ENCODE peak calls at places on chromosome 5, in five cellular contexts. L, C, A, W and O are unnamed samples.

GRCh38 chr5:134004626-134005414 is at the start of gene VDAC1:
- DNase-seq in A (peak; percentile 89), L (peak; percentile 93), C (peak; percentile 84), W (peak; percentile 96), O (no peak)

GRCh38 chr5:80341376-80341775 is 21.6 kb downstream of the SPZ1 start:
- DNase-seq in C (no peak), A (no peak), W (no peak), L (no peak), O (no peak)

GRCh38 chr5:147906326-147907095 is at the start of gene C5orf46:
- DNase-seq in A (peak; percentile 50), C (no peak), W (peak; percentile 58), L (no peak), O (no peak)

GRCh38 chr5:138391859-138392386 is 39.4 kb downstream of the KDM3B start:
- DNase-seq in A (no peak), C (no peak), L (peak; percentile 37), W (no peak), O (no peak)

GRCh38 chr5:137617806-137618205 is 118.1 kb downstream of the KLHL3 start:
- DNase-seq in L (no peak), A (peak; percentile 22), W (peak; percentile 75), C (no peak), O (no peak)

GRCh38 chr5:83987513-83988292 is 267.0 kb upstream of the HAPLN1 start:
- DNase-seq in A (peak; percentile 3), C (no peak), W (no peak), L (no peak), O (no peak)

GRCh38 chr5:60675286-60675685 is 24.7 kb downstream of the DEPDC1B start:
- DNase-seq in C (no peak), W (no peak), A (no peak), L (no peak), O (no peak)

GRCh38 chr5:142015781-142016533 is 3.1 kb upstream of the GNPDA1 start:
- DNase-seq in C (no peak), L (no peak), A (no peak), W (peak; percentile 78), O (peak; percentile 53)

GRCh38 chr5:17396247-17396646 is 101.8 kb upstream of the TAF11L2 start:
- DNase-seq in C (no peak), L (no peak), W (peak; percentile 22), A (peak; percentile 27), O (no peak)

GRCh38 chr5:16033196-16033925 is 146.2 kb downstream of the MARCHF11 start:
- DNase-seq in C (no peak), W (no peak), L (no peak), A (no peak), O (no peak)

GRCh38 chr5:95261369-95262175 is 23.3 kb downstream of the MCTP1 start:
- DNase-seq in L (no peak), C (peak; percentile 31), W (peak; percentile 58), A (peak; percentile 69), O (peak; percentile 28)

GRCh38 chr5:4941957-4942830 is 197.9 kb upstream of the ADAMTS16 start:
- DNase-seq in A (no peak), W (peak; percentile 6), C (peak; percentile 29), L (peak; percentile 59), O (no peak)

GRCh38 chr5:81763294-81763928 is 12.5 kb upstream of the SSBP2 start:
- DNase-seq in W (no peak), L (no peak), A (no peak), C (peak; percentile 56), O (no peak)
- TF ChIP-seq EZH2 in W (no peak), L (no peak), A (no peak), C (no peak), O (no peak)

GRCh38 chr5:76953551-76954382 is 922 bp downstream of the CRHBP start:
- DNase-seq in A (peak; percentile 23), C (no peak), W (peak; percentile 29), L (peak; percentile 63), O (no peak)
- TF ChIP-seq EZH2 in A (no peak), C (no peak), W (peak; percentile 8), L (peak; percentile 93), O (no peak)

GRCh38 chr5:167800405-167800804 is 491.0 kb upstream of the WWC1 start:
- DNase-seq in L (no peak), A (no peak), W (no peak), C (no peak), O (no peak)

GRCh38 chr5:167804512-167805220 is 486.8 kb upstream of the WWC1 start:
- DNase-seq in A (no peak), C (no peak), W (no peak), L (no peak), O (no peak)

GRCh38 chr5:167802755-167803431 is 488.6 kb upstream of the WWC1 start:
- DNase-seq in W (no peak), C (no peak), A (no peak), L (peak; percentile 58), O (no peak)

GRCh38 chr5:167798427-167798826 is 493.0 kb upstream of the WWC1 start:
- DNase-seq in C (no peak), L (no peak), A (no peak), W (no peak), O (no peak)

GRCh38 chr5:167801999-167802398 is 489.4 kb upstream of the WWC1 start:
- DNase-seq in L (no peak), W (no peak), A (no peak), C (no peak), O (no peak)
- TF ChIP-seq EZH2 in L (no peak), W (no peak), A (no peak), C (no peak), O (no peak)

GRCh38 chr5:947626-948471 is 55.2 kb downstream of the TRIP13 start:
- DNase-seq in L (no peak), W (peak; percentile 15), C (no peak), A (no peak), O (no peak)

GRCh38 chr5:945691-946541 is 53.2 kb downstream of the TRIP13 start:
- DNase-seq in C (no peak), A (no peak), W (peak; percentile 22), L (peak; percentile 58), O (no peak)

GRCh38 chr5:948472-949274 is 56.0 kb downstream of the TRIP13 start:
- DNase-seq in L (no peak), C (no peak), A (no peak), W (no peak), O (no peak)

GRCh38 chr5:944992-945685 is 52.5 kb downstream of the TRIP13 start:
- DNase-seq in C (no peak), W (no peak), A (no peak), L (no peak), O (no peak)

DNA sequence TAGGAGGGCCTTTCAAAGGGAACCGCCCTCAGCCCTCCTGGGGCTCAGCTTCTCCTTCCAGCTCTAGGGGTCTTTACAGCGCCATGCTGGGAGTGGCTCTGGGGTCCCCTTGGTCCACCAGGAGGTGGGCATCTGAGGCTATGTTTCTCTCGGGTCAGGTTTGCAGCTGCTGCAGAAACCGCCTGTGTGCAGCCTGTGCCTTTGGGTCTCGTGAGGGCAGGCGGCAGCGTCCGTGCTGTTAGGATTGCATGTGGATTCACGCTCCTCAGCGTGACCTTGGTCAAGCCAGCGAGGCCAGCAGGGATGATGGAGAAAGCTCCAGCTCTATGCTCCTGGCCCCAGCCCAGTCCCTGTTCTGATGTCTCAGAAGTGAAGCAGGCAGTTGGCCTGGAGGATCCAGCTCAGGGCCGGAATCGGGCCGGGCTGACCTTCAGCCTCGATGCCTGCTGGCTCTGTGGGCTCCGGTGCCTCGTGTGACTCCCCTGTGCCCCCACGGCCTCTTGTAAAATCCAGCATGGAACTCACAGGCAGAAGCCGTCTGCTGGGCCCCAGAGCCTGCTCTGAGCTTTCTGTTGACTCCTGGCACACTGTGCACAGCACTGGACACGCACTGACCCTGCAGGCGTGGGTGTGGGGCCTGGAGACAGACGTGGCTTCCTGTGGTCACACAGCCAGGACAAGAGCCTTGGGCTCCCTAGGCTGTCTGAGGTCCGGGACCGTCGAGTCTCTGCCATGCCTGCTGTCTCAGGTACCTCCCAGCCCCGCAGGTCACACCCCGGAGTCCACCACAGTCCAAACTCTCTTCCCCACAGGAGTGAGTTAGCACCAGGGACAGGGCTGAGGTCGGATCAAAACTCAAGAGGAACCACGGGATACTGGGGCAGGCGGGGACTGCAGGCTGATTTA is 54.3 kb downstream of the TRIP13 start:
- DNase-seq in A (no peak), L (no peak), W (no peak), C (no peak), O (no peak)
- TF ChIP-seq EZH2 in A (no peak), L (no peak), W (no peak), C (no peak), O (no peak)

DNA sequence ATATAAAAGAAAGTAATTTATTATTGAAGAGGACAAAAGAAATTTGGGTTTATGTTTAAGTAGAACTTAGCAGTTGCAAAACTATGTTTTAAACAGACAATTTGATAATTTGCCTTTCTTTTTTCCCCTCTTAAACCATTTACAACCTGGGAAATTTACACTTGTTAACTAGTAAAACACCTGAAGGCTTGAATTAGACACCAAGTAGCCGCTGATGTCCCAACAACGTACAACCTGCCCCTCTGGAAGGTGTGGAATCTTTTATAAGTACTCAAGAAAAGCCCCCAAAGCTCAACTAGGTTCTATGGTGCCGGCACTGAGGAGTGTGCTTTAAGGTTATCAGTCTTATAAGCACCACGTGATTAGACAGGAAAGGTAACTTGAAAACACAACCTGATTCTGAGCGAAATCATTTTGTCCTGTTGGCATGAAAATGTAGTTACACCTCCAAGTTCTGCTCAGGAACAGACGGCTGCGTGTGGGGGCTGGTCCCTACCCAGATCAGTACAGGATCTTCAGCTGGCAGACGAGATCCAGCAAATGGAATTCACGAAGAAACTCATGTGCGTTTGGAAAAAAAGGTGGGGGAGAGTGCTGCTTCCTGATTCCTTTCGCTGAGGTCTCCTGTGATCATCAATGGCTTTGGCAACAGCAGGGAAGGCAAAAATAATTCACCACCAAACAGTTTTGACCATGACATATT is 195.6 kb downstream of the MEF2C start:
- DNase-seq in C (no peak), W (no peak), A (no peak), L (no peak), O (no peak)
- TF ChIP-seq EZH2 in C (no peak), W (peak; percentile 65), A (no peak), L (no peak), O (no peak)

DNA sequence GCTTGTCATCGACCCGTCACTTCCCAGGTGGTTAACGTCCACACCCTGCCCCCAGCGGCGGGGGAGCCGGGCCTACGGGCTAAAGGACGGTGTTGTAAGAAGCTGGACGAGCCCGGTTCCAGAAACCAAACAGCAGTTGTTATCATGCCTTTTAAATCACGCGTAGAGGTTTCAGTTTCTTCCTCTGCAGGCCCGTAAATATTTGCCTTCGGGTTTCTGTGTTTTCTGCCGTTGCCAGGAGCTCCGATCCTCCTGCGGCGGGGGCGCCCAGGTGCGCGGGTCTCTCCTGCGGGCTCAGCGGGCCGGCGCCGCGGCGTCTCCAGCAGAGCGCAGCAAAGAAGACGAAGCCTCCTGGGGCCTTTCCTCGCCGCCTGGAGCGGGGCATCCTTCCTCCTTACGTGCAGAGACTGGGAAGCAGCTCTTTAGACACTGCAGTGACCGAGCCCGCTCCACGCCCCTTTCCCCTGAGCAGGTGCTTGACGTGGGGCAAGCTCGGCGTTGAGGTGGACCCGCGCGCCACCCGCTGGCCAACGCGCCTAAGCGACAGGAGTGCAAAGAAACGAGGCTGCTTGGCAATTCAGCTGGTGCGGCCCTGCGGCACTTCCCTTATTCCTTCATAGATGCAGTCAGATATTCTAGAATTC is 21.8 kb upstream of the TTC1 start:
- DNase-seq in C (peak; percentile 63), L (peak; percentile 88), W (peak; percentile 82), A (peak; percentile 60), O (no peak)
- TF ChIP-seq EZH2 in C (no peak), L (peak; percentile 71), W (no peak), A (no peak), O (peak; percentile 86)